ENCODE peak calls at places on chromosomes 6 and 20, in six cellular contexts. One of them, this sample, is unnamed. For H3K4me1, the result is how much of the 10 kb centered on the place peaks cover.

GRCh38 chr6:9316831-9317230 is 881.5 kb upstream of the SLC35B3 start:
- DNase-seq in K562: no peak
- DNase-seq in IMR-90: no peak
- DNase-seq in body of pancreas: no peak
- DNase-seq in H1: no peak
- DNase-seq in ovary: no peak
- DNase-seq in this sample: no peak

GRCh38 chr20:53805895-53806384 is 212.3 kb upstream of the ZNF217 start:
- DNase-seq in K562: no peak
- DNase-seq in IMR-90: peak
- DNase-seq in body of pancreas: no peak
- DNase-seq in H1: no peak
- DNase-seq in ovary: no peak
- DNase-seq in this sample: no peak

GRCh38 chr6:41021832-41022231 is 17.2 kb downstream of the UNC5CL start:
- DNase-seq in K562: peak
- DNase-seq in IMR-90: peak
- DNase-seq in body of pancreas: peak
- DNase-seq in H1: no peak
- DNase-seq in ovary: peak
- DNase-seq in this sample: no peak

GRCh38 chr6:76594109-76594508 is 521.6 kb upstream of the IMPG1 start:
- DNase-seq in K562: no peak
- DNase-seq in IMR-90: no peak
- DNase-seq in body of pancreas: no peak
- DNase-seq in H1: no peak
- DNase-seq in ovary: no peak
- DNase-seq in this sample: no peak

GRCh38 chr20:51586005-51586440 is 43.5 kb upstream of the NFATC2 start:
- DNase-seq in K562: no peak
- DNase-seq in IMR-90: peak
- DNase-seq in body of pancreas: no peak
- DNase-seq in H1: no peak
- DNase-seq in ovary: no peak
- DNase-seq in this sample: no peak

GRCh38 chr20:59020938-59021551 is 1.8 kb downstream of the TUBB1 start:
- DNase-seq in K562: peak
- DNase-seq in IMR-90: peak
- DNase-seq in body of pancreas: no peak
- DNase-seq in H1: no peak
- DNase-seq in ovary: no peak
- DNase-seq in this sample: no peak

GRCh38 chr6:116531675-116532570 is 13.6 kb downstream of the TRAPPC3L start:
- DNase-seq in K562: peak
- DNase-seq in IMR-90: peak
- DNase-seq in body of pancreas: peak
- DNase-seq in H1: peak
- DNase-seq in ovary: peak
- DNase-seq in this sample: no peak

GRCh38 chr20:63530788-63531160 is 6.4 kb downstream of the PTK6 start:
- DNase-seq in K562: peak
- DNase-seq in IMR-90: no peak
- DNase-seq in body of pancreas: no peak
- DNase-seq in H1: no peak
- DNase-seq in ovary: no peak
- DNase-seq in this sample: peak

GRCh38 chr6:166412911-166413384 is 30.2 kb upstream of the MPC1 start:
- DNase-seq in K562: no peak
- DNase-seq in IMR-90: no peak
- DNase-seq in body of pancreas: no peak
- DNase-seq in H1: no peak
- DNase-seq in ovary: peak
- DNase-seq in this sample: no peak

GRCh38 chr6:34664270-34664971 is 32.1 kb downstream of the ILRUN start:
- DNase-seq in K562: peak
- DNase-seq in IMR-90: peak
- DNase-seq in body of pancreas: no peak
- DNase-seq in H1: no peak
- DNase-seq in ovary: no peak
- DNase-seq in this sample: no peak

GRCh38 chr20:58888521-58889333 is 36.2 kb downstream of the GNAS start:
- DNase-seq in K562: peak
- DNase-seq in IMR-90: peak
- DNase-seq in body of pancreas: peak
- DNase-seq in H1: peak
- DNase-seq in ovary: peak
- DNase-seq in this sample: peak

GRCh38 chr6:76940186-76940585 is 523.1 kb downstream of the HTR1B start:
- DNase-seq in K562: no peak
- DNase-seq in IMR-90: no peak
- DNase-seq in body of pancreas: no peak
- DNase-seq in H1: no peak
- DNase-seq in ovary: no peak
- DNase-seq in this sample: no peak

GRCh38 chr6:55239099-55239498 is 64.8 kb downstream of the HCRTR2 start:
- DNase-seq in K562: no peak
- DNase-seq in IMR-90: no peak
- DNase-seq in body of pancreas: peak
- DNase-seq in H1: no peak
- DNase-seq in ovary: no peak
- DNase-seq in this sample: no peak

GRCh38 chr20:53621482-53622246 is 28.0 kb upstream of the ZNF217 start:
- DNase-seq in K562: peak
- DNase-seq in IMR-90: peak
- DNase-seq in body of pancreas: peak
- DNase-seq in H1: peak
- DNase-seq in ovary: peak
- DNase-seq in this sample: peak

GRCh38 chr6:62039602-62040001 is 246.4 kb downstream of the KHDRBS2 start:
- DNase-seq in K562: no peak
- DNase-seq in IMR-90: no peak
- DNase-seq in body of pancreas: no peak
- DNase-seq in H1: no peak
- DNase-seq in ovary: no peak
- DNase-seq in this sample: no peak

GRCh38 chr20:51174536-51174935 is 151.6 kb upstream of the KCNG1 start:
- DNase-seq in K562: no peak
- DNase-seq in IMR-90: no peak
- DNase-seq in body of pancreas: no peak
- DNase-seq in H1: no peak
- DNase-seq in ovary: no peak
- DNase-seq in this sample: no peak

GRCh38 chr20:33933469-33933909 is 60.2 kb upstream of the RALY start:
- DNase-seq in K562: peak
- DNase-seq in IMR-90: peak
- DNase-seq in body of pancreas: peak
- DNase-seq in H1: peak
- DNase-seq in ovary: peak
- DNase-seq in this sample: peak

DNA sequence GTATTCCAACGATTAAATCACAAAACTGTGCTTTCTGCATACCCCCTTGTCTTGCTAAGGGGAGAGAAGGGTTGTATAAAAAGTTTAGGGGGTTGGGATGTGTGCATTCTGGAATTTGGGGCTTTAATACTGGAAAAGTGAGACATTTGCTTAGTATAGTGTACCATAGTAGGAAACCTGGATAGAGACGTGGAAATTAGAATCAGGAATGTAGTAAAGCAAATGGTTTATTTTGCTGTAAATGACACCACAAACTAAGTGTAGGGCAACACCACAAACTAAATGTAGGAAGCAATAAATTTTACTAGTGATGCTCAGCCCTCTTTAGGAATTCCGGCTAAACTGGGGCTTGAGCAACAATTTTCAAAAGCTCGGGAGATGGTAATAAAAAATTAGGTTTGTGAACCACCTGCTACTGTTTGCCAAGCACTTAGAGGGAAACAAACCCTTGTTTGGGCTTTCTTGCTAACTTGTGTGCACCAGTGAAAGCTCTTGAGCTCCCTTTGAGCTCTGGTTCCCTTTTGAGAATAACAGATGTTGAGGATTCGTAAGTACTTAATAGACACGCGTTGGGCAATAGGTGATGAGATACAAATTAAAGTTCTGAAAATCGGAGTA is 13.8 kb downstream of the BRD2 start:
- DNase-seq in K562: peak
- DNase-seq in IMR-90: no peak
- DNase-seq in body of pancreas: no peak
- DNase-seq in H1: no peak
- DNase-seq in ovary: no peak
- DNase-seq in this sample: no peak
- TF ChIP-seq POLR2A in K562: peak
- TF ChIP-seq POLR2A in IMR-90: peak
- TF ChIP-seq POLR2A in body of pancreas: no peak
- TF ChIP-seq POLR2A in H1: no peak
- TF ChIP-seq POLR2A in ovary: no peak
- TF ChIP-seq POLR2A in this sample: no peak

DNA sequence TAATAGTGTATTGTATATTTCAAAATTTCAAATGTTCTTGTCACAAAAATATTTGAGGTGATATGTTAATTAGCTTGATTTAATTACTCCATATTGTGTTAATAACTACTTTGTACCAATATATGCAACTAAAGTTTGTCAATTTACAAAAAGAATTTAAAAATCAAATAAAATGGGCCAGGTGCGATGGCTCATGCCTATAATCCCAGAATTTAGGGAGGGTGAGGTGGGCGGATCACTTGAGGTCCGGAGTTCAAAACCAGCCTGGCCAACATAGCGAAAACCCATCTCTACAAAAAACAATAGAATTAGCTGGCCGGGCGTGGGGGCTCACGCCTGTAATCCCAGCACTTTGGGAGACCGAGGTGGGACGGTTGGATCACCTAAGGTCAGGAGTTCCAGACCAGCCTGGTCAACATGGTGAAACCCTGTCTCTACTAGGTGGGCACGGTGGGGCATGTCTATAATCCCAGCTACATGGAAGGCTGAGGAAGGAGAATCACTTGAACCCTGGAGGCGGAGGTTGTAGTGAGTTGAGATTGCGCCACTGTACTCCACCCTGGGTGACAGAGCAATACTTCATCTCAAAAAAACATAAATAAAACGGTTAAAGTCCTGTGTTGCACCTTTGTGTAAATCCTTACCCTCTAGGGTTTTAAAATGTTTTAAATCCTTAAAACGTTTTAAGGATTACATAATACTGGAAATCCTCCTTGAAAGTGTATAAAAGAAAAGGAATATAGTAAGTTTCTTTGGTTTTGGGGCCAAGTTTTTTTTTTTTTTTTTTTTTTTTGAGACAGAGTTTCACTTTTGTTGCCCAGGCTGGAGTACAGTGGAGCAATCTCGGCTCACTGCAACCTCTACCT is 4.0 kb downstream of the HSPA1B start:
- DNase-seq in K562: peak
- DNase-seq in IMR-90: no peak
- DNase-seq in body of pancreas: peak
- DNase-seq in H1: no peak
- DNase-seq in ovary: peak
- DNase-seq in this sample: no peak
- H3K27ac ChIP-seq in K562: peak
- H3K27ac ChIP-seq in IMR-90: no peak
- H3K27ac ChIP-seq in body of pancreas: peak
- H3K27ac ChIP-seq in H1: no peak
- H3K27ac ChIP-seq in ovary: no peak
- H3K27ac ChIP-seq in this sample: peak

DNA sequence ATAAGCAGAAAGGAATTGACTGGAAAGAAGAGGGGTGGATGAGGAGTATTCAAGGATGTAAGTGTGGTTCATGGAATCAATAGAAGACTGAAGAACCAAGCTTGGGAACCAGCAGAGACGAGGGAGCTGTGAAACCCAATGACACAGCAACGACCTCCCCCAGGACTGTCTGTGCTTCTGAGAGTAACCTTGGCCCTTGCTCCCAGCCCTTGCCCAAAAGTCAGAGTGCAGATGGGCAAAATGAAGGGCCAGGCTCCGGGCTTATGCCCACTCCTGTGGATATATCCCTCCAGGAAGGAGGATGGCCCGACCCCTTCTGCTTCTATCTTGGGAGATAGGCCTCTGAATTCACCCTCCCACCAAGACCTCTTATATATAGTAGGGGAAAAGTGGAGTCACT is 24.9 kb downstream of the FAM50B start:
- DNase-seq in K562: no peak
- DNase-seq in IMR-90: no peak
- DNase-seq in body of pancreas: no peak
- DNase-seq in H1: no peak
- DNase-seq in ovary: no peak
- DNase-seq in this sample: no peak
- H3K4me1 ChIP-seq in K562: under half
- H3K4me1 ChIP-seq in IMR-90: under half
- H3K4me1 ChIP-seq in body of pancreas: under half
- H3K4me1 ChIP-seq in H1: under half
- H3K4me1 ChIP-seq in ovary: under half
- H3K4me1 ChIP-seq in this sample: under half

GRCh38 chr6:2781685-2782355 is 16.6 kb downstream of the WRNIP1 start:
- DNase-seq in K562: no peak
- DNase-seq in IMR-90: no peak
- DNase-seq in body of pancreas: no peak
- DNase-seq in H1: no peak
- DNase-seq in ovary: no peak
- DNase-seq in this sample: no peak

GRCh38 chr6:2782356-2782708 is 17.1 kb downstream of the WRNIP1 start:
- DNase-seq in K562: no peak
- DNase-seq in IMR-90: no peak
- DNase-seq in body of pancreas: no peak
- DNase-seq in H1: no peak
- DNase-seq in ovary: no peak
- DNase-seq in this sample: no peak

GRCh38 chr6:2782825-2783187 is 17.6 kb downstream of the WRNIP1 start:
- DNase-seq in K562: no peak
- DNase-seq in IMR-90: no peak
- DNase-seq in body of pancreas: no peak
- DNase-seq in H1: no peak
- DNase-seq in ovary: no peak
- DNase-seq in this sample: no peak

GRCh38 chr6:2784061-2784460 is 18.9 kb downstream of the WRNIP1 start:
- DNase-seq in K562: no peak
- DNase-seq in IMR-90: no peak
- DNase-seq in body of pancreas: no peak
- DNase-seq in H1: no peak
- DNase-seq in ovary: no peak
- DNase-seq in this sample: no peak

DNA sequence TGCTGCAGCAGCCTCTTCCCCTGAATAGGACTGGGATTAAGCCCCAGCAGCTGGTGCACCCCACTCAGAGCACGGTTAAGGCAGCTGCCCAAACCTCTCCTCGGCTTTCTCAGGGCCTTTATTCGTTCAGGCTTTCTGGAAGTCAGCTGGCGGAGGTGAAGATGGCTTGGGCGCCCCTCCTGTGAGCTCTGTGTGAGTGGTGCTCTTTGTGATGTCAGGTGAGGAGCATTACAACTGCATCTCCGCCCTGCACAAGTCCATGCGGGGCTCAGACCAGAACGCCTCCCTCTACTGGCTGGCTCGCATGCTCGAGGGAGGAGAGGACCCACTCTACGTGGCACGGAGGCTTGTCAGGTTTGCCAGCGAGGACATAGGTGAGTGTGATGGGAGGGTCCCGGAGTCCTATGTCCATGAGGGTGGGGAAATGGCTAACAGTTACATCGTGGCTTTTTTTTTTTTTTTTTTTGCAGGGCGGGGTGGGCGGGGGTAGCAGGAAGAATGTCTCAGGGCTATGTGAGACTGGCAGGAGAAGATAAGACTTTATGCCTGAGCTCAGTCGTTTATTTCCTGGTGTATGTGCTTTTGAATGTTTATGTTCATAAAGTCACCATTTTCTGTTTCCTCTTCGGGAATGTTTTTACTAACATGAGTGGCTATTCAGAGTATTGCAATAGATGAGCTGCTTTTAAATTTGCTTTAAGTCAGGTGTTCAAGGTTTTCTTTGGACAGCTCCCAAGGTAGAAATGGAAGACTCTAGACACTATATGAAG is 18.2 kb downstream of the WRNIP1 start:
- DNase-seq in K562: peak
- DNase-seq in IMR-90: peak
- DNase-seq in body of pancreas: no peak
- DNase-seq in H1: peak
- DNase-seq in ovary: no peak
- DNase-seq in this sample: no peak
- TF ChIP-seq POLR2A in K562: no peak
- TF ChIP-seq POLR2A in IMR-90: no peak
- TF ChIP-seq POLR2A in body of pancreas: no peak
- TF ChIP-seq POLR2A in H1: no peak
- TF ChIP-seq POLR2A in ovary: no peak
- TF ChIP-seq POLR2A in this sample: no peak